ENCODE peak calls at places on chromosomes 2 and 18, in seven cellular contexts. G is neural progenitor cell, M is adrenal gland, H is bronchial epithelial cell, J is brain microvascular endothelial cell, W is ovary, F is mammary epithelial cell. O is an unnamed sample.

GRCh38 chr18:23992119-23992940 is 22.2 kb upstream of the TTC39C start:
- DNase-seq in G (no peak), M (peak), H (peak), J (no peak), W (peak), F (peak), O (no peak)

GRCh38 chr2:17104454-17104853 is 413.8 kb downstream of the RAD51AP2 start:
- DNase-seq in G (no peak), M (no peak), H (peak), J (peak), W (no peak), F (peak), O (no peak)

GRCh38 chr2:71282493-71282892 is 49.1 kb upstream of the ZNF638 start:
- DNase-seq in G (no peak), M (no peak), H (peak), J (no peak), W (no peak), F (peak), O (no peak)

GRCh38 chr2:16719409-16719808 is 53.8 kb upstream of the CYRIA start:
- DNase-seq in G (no peak), M (no peak), H (no peak), J (no peak), W (no peak), F (no peak), O (no peak)

GRCh38 chr2:163155925-163156324 is 317.4 kb upstream of the KCNH7 start:
- DNase-seq in G (no peak), M (no peak), H (no peak), J (no peak), W (no peak), F (no peak), O (no peak)

GRCh38 chr2:36885605-36886004 is 80.7 kb downstream of the STRN start:
- DNase-seq in G (no peak), M (no peak), H (no peak), J (no peak), W (no peak), F (no peak), O (no peak)

GRCh38 chr2:65901809-65902208 is 469.4 kb upstream of the SPRED2 start:
- DNase-seq in G (no peak), M (peak), H (no peak), J (no peak), W (no peak), F (no peak), O (no peak)

GRCh38 chr18:14189858-14190257 is 57.6 kb upstream of the ZNF519 start:
- DNase-seq in G (no peak), M (no peak), H (peak), J (peak), W (no peak), F (peak), O (no peak)

GRCh38 chr2:152497481-152498052 is 162.6 kb downstream of the FMNL2 start:
- DNase-seq in G (no peak), M (peak), H (peak), J (peak), W (no peak), F (peak), O (peak)

GRCh38 chr2:96533292-96534073 is 3.1 kb upstream of the ARID5A start:
- DNase-seq in G (no peak), M (peak), H (peak), J (no peak), W (peak), F (peak), O (no peak)

GRCh38 chr2:232479341-232480200 is 8.1 kb downstream of the ECEL1 start:
- DNase-seq in G (no peak), M (peak), H (no peak), J (no peak), W (peak), F (no peak), O (peak)

GRCh38 chr2:197191948-197192338 is 118.6 kb downstream of the ANKRD44 start:
- DNase-seq in G (no peak), M (no peak), H (no peak), J (no peak), W (no peak), F (no peak), O (no peak)

GRCh38 chr2:181483876-181484275 is 26.7 kb downstream of the ITGA4 start:
- DNase-seq in G (no peak), M (no peak), H (no peak), J (no peak), W (no peak), F (no peak), O (no peak)

GRCh38 chr2:211455225-211455841 is 898.9 kb downstream of the CPS1 start:
- DNase-seq in G (peak), M (no peak), H (peak), J (peak), W (peak), F (peak), O (peak)

GRCh38 chr18:46676162-46676830 is 19.3 kb upstream of the LOXHD1 start:
- DNase-seq in G (no peak), M (peak), H (no peak), J (no peak), W (no peak), F (no peak), O (no peak)

GRCh38 chr2:42675815-42676214 is 88.1 kb downstream of the OXER1 start:
- DNase-seq in G (no peak), M (no peak), H (no peak), J (no peak), W (no peak), F (no peak), O (no peak)

GRCh38 chr18:25042641-25043051 is 309.3 kb downstream of the ZNF521 start:
- DNase-seq in G (no peak), M (peak), H (no peak), J (no peak), W (no peak), F (no peak), O (no peak)

GRCh38 chr2:137888845-137889244 is 75.4 kb upstream of the HNMT start:
- DNase-seq in G (peak), M (no peak), H (peak), J (peak), W (peak), F (peak), O (peak)

GRCh38 chr18:67583621-67584020 is 67.1 kb upstream of the DSEL start:
- DNase-seq in G (no peak), M (no peak), H (no peak), J (no peak), W (no peak), F (no peak), O (no peak)

GRCh38 chr2:127326289-127326945 is 32.5 kb upstream of the ERCC3 start:
- DNase-seq in G (no peak), M (no peak), H (peak), J (no peak), W (no peak), F (peak), O (no peak)

GRCh38 chr2:170928036-170928823 is 823 bp upstream of the GORASP2 start:
- DNase-seq in G (peak), M (peak), H (peak), J (no peak), W (no peak), F (peak), O (no peak)

GRCh38 chr2:178473373-178473772 is 5.0 kb downstream of the FKBP7 start:
- DNase-seq in G (no peak), M (no peak), H (no peak), J (no peak), W (no peak), F (no peak), O (no peak)

GRCh38 chr18:80191907-80192652 is 55.2 kb downstream of the PARD6G start:
- DNase-seq in G (no peak), M (no peak), H (no peak), J (no peak), W (no peak), F (no peak), O (no peak)

GRCh38 chr2:43070039-43070438 is 156.4 kb downstream of the ZFP36L2 start:
- DNase-seq in G (no peak), M (peak), H (no peak), J (no peak), W (peak), F (no peak), O (peak)

GRCh38 chr2:147630585-147630984 is 214.2 kb upstream of the ACVR2A start:
- DNase-seq in G (no peak), M (no peak), H (peak), J (no peak), W (no peak), F (no peak), O (no peak)

GRCh38 chr2:40395169-40396023 is 56.5 kb downstream of the SLC8A1 start:
- DNase-seq in G (no peak), M (no peak), H (peak), J (no peak), W (no peak), F (peak), O (no peak)

GRCh38 chr2:119062652-119063051 is 95.9 kb downstream of the C1QL2 start:
- DNase-seq in G (no peak), M (no peak), H (no peak), J (no peak), W (no peak), F (no peak), O (no peak)

GRCh38 chr18:11811009-11811408 is 40.2 kb upstream of the CHMP1B start:
- DNase-seq in G (no peak), M (no peak), H (no peak), J (no peak), W (no peak), F (no peak), O (no peak)

GRCh38 chr2:10172033-10172865 is 49.7 kb downstream of the RRM2 start:
- DNase-seq in G (peak), M (no peak), H (no peak), J (no peak), W (no peak), F (no peak), O (peak)

GRCh38 chr2:18907508-18907907 is 318.1 kb upstream of the NT5C1B start:
- DNase-seq in G (no peak), M (no peak), H (no peak), J (peak), W (no peak), F (no peak), O (no peak)

GRCh38 chr2:233317544-233317943 is 9.9 kb downstream of the SAG start:
- DNase-seq in G (no peak), M (no peak), H (no peak), J (no peak), W (no peak), F (no peak), O (no peak)

GRCh38 chr18:54359233-54359632 is 1.5 kb downstream of the C18orf54 start:
- DNase-seq in G (peak), M (no peak), H (no peak), J (no peak), W (no peak), F (no peak), O (no peak)

GRCh38 chr18:3450358-3451107 is 561 bp downstream of the TGIF1 start:
- DNase-seq in G (peak), M (peak), H (no peak), J (peak), W (peak), F (no peak), O (peak)

GRCh38 chr2:152127628-152128027 is 28.8 kb upstream of the CACNB4 start:
- DNase-seq in G (no peak), M (no peak), H (no peak), J (no peak), W (no peak), F (no peak), O (no peak)

GRCh38 chr2:237218756-237219155 is 133.1 kb downstream of the COPS8 start:
- DNase-seq in G (no peak), M (no peak), H (no peak), J (no peak), W (no peak), F (no peak), O (no peak)

GRCh38 chr18:74342416-74343043 is 26.9 kb downstream of the C18orf63 start:
- DNase-seq in G (peak), M (no peak), H (peak), J (peak), W (peak), F (peak), O (peak)

GRCh38 chr2:48435909-48436308 is 94.0 kb upstream of the STON1 start:
- DNase-seq in G (no peak), M (no peak), H (no peak), J (no peak), W (no peak), F (no peak), O (no peak)

GRCh38 chr2:48440103-48440390 is 89.9 kb upstream of the STON1 start:
- DNase-seq in G (no peak), M (no peak), H (no peak), J (no peak), W (no peak), F (no peak), O (no peak)

GRCh38 chr2:48439102-48439501 is 90.9 kb upstream of the STON1 start:
- DNase-seq in G (no peak), M (no peak), H (no peak), J (no peak), W (no peak), F (no peak), O (no peak)

GRCh38 chr2:48434101-48434500 is 95.9 kb upstream of the STON1 start:
- DNase-seq in G (no peak), M (no peak), H (no peak), J (no peak), W (no peak), F (no peak), O (no peak)

DNA sequence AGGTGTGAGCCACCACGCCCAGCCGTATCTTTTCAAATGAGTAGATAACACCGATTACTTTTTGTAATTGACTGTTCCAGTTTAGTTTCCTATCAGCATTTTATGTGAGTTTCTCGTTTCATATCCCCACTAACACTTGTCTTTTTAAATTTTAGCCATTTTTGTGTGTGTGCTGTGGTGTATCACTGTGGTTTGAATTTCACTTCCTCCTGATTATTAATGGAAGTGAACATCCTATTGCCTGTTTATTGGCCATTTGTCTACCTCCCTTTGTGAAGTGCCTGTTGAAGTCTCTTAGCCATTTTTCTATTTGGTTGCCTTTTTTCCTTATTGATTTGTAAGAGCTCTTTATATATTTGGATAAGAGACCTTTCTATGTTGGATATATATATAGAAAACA is 91.7 kb upstream of the STON1 start:
- DNase-seq in G (no peak), M (no peak), H (no peak), J (no peak), W (no peak), F (no peak), O (no peak)
- H3K4me3 ChIP-seq in G (no peak), M (no peak), H (no peak), J (no peak), W (no peak), F (no peak), O (no peak)

GRCh38 chr2:1553671-1554295 is 140.5 kb downstream of the TPO start:
- DNase-seq in G (peak), M (no peak), H (peak), J (peak), W (no peak), F (peak), O (no peak)
- TF ChIP-seq CTCF in G (peak), M (no peak), H (no peak), J (peak), W (no peak), F (peak), O (no peak)

DNA sequence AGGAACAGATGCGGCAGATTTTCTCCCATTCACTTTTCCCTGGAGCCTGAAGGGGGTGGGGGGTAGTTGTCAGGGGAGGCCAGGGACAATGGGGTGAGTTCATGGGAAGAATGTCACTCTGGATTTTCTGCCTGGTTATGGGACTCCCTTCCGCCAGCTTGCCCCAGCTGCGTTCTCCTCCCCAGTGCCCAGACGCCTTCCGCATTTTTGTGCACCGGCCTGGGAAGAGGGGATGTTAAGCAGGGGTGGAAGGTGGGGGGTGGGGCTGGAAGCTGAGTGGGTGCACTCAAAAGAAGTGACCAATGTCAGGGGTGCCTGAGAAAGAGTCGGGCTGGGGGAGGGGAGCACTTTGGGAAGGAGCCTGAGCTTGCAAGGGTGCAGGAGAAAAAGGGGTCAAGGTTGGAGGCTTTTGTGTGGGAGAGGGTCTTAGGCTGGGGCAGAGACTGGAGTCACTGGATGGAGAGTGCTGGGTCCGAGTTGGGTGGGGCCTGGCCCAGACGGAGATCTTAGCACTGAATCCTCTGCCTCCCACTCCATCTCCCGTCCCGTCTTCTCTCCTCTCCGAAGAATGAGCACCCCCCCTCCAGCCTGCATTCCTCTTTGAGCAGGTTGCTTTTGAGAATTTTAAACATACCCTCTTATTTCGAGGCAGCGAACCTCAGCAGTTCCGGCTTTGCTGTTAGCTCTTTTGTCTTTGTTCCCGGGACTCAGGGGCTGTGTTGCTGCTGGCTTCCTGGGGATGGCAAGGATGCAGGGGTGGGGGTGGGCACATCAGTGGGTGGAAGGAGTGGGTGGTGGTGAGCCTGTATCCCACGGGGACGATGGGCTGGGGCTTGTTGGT is 2.7 kb downstream of the IGFBP2 start:
- DNase-seq in G (peak), M (no peak), H (no peak), J (no peak), W (no peak), F (peak), O (no peak)
- H3K4me3 ChIP-seq in G (peak), M (no peak), H (peak), J (peak), W (peak), F (peak), O (peak)

GRCh38 chr2:241390301-241391206 is 34.5 kb downstream of the FARP2 start:
- DNase-seq in G (no peak), M (no peak), H (peak), J (no peak), W (no peak), F (peak), O (no peak)
- TF ChIP-seq CTCF in G (no peak), M (no peak), H (no peak), J (no peak), W (no peak), F (no peak), O (no peak)